ENCODE peak calls at places on chromosomes 7 and 10, in seven cellular contexts. One of them, this sample, is unnamed.

GRCh38 chr10:67107670-67108069 is 181.8 kb downstream of the LRRTM3 start:
- DNase-seq in astrocyte: no peak
- DNase-seq in endodermal cell: peak; percentile 45
- DNase-seq in lower lobe of right lung: no peak
- DNase-seq in small intestine: no peak
- DNase-seq in tibial artery: no peak
- DNase-seq in A549: no peak
- DNase-seq in this sample: no peak

GRCh38 chr7:93232673-93233018 is 480 bp downstream of the VPS50 start:
- DNase-seq in endodermal cell: no peak
- DNase-seq in small intestine: peak; percentile 23
- DNase-seq in lower lobe of right lung: no peak
- DNase-seq in tibial artery: no peak
- DNase-seq in A549: peak; percentile 14
- DNase-seq in astrocyte: no peak
- DNase-seq in this sample: no peak

GRCh38 chr10:60098676-60099601 is 192.6 kb upstream of the CCDC6 start:
- DNase-seq in small intestine: peak; percentile 81
- DNase-seq in tibial artery: no peak
- DNase-seq in A549: peak; percentile 31
- DNase-seq in astrocyte: no peak
- DNase-seq in lower lobe of right lung: no peak
- DNase-seq in endodermal cell: peak; percentile 51
- DNase-seq in this sample: no peak

GRCh38 chr7:123433665-123434064 is 100.7 kb downstream of the IQUB start:
- DNase-seq in A549: no peak
- DNase-seq in small intestine: no peak
- DNase-seq in astrocyte: no peak
- DNase-seq in lower lobe of right lung: no peak
- DNase-seq in tibial artery: no peak
- DNase-seq in endodermal cell: no peak
- DNase-seq in this sample: no peak

GRCh38 chr7:128879939-128880746 is 17.5 kb downstream of the ATP6V1F start:
- DNase-seq in tibial artery: peak; percentile 76
- DNase-seq in small intestine: peak; percentile 74
- DNase-seq in astrocyte: peak; percentile 37
- DNase-seq in A549: peak; percentile 96
- DNase-seq in lower lobe of right lung: peak; percentile 67
- DNase-seq in endodermal cell: peak; percentile 94
- DNase-seq in this sample: peak; percentile 52

GRCh38 chr7:37732253-37732652 is 48.7 kb downstream of the GPR141 start:
- DNase-seq in small intestine: peak; percentile 2
- DNase-seq in lower lobe of right lung: no peak
- DNase-seq in tibial artery: peak; percentile 81
- DNase-seq in endodermal cell: peak; percentile 89
- DNase-seq in astrocyte: no peak
- DNase-seq in A549: no peak
- DNase-seq in this sample: peak; percentile 58

GRCh38 chr10:86649471-86650150 is 4.7 kb upstream of the OPN4 start:
- DNase-seq in astrocyte: no peak
- DNase-seq in tibial artery: peak; percentile 62
- DNase-seq in endodermal cell: peak; percentile 39
- DNase-seq in lower lobe of right lung: no peak
- DNase-seq in small intestine: no peak
- DNase-seq in A549: no peak
- DNase-seq in this sample: peak; percentile 42

GRCh38 chr10:102620615-102621417 is 23.5 kb upstream of the TRIM8 start:
- DNase-seq in astrocyte: no peak
- DNase-seq in lower lobe of right lung: peak; percentile 39
- DNase-seq in endodermal cell: peak; percentile 50
- DNase-seq in small intestine: no peak
- DNase-seq in tibial artery: no peak
- DNase-seq in A549: no peak
- DNase-seq in this sample: peak; percentile 85

GRCh38 chr10:126945351-126946035 is 40.3 kb downstream of the DOCK1 start:
- DNase-seq in endodermal cell: no peak
- DNase-seq in astrocyte: no peak
- DNase-seq in small intestine: no peak
- DNase-seq in A549: no peak
- DNase-seq in tibial artery: no peak
- DNase-seq in lower lobe of right lung: no peak
- DNase-seq in this sample: no peak

GRCh38 chr10:19195698-19196097 is 147.1 kb downstream of the MALRD1 start:
- DNase-seq in tibial artery: no peak
- DNase-seq in endodermal cell: no peak
- DNase-seq in small intestine: no peak
- DNase-seq in lower lobe of right lung: no peak
- DNase-seq in A549: no peak
- DNase-seq in astrocyte: no peak
- DNase-seq in this sample: no peak

GRCh38 chr10:44310762-44311562 is 73.9 kb downstream of the CXCL12 start:
- DNase-seq in A549: peak; percentile 35
- DNase-seq in astrocyte: peak; percentile 68
- DNase-seq in lower lobe of right lung: peak; percentile 88
- DNase-seq in small intestine: peak; percentile 63
- DNase-seq in tibial artery: peak; percentile 92
- DNase-seq in endodermal cell: peak; percentile 97
- DNase-seq in this sample: peak; percentile 96

GRCh38 chr10:63986536-63986935 is 465.3 kb downstream of the REEP3 start:
- DNase-seq in small intestine: no peak
- DNase-seq in astrocyte: no peak
- DNase-seq in tibial artery: no peak
- DNase-seq in lower lobe of right lung: no peak
- DNase-seq in endodermal cell: no peak
- DNase-seq in A549: no peak
- DNase-seq in this sample: no peak

GRCh38 chr10:4240641-4241197 is 455.7 kb upstream of the KLF6 start:
- DNase-seq in endodermal cell: no peak
- DNase-seq in tibial artery: no peak
- DNase-seq in A549: no peak
- DNase-seq in small intestine: no peak
- DNase-seq in lower lobe of right lung: no peak
- DNase-seq in astrocyte: peak; percentile 92
- DNase-seq in this sample: no peak

GRCh38 chr7:37952240-37952639 is 31.8 kb downstream of the EPDR1 start:
- DNase-seq in tibial artery: no peak
- DNase-seq in small intestine: no peak
- DNase-seq in A549: no peak
- DNase-seq in lower lobe of right lung: no peak
- DNase-seq in astrocyte: no peak
- DNase-seq in endodermal cell: no peak
- DNase-seq in this sample: no peak

GRCh38 chr10:42937649-42938180 is 139.2 kb upstream of the RET start:
- DNase-seq in small intestine: peak; percentile 5
- DNase-seq in tibial artery: no peak
- DNase-seq in endodermal cell: no peak
- DNase-seq in astrocyte: no peak
- DNase-seq in A549: no peak
- DNase-seq in lower lobe of right lung: no peak
- DNase-seq in this sample: no peak

GRCh38 chr7:131166066-131166465 is 161.6 kb upstream of the MKLN1 start:
- DNase-seq in endodermal cell: no peak
- DNase-seq in small intestine: no peak
- DNase-seq in astrocyte: peak; percentile 87
- DNase-seq in A549: no peak
- DNase-seq in lower lobe of right lung: no peak
- DNase-seq in tibial artery: no peak
- DNase-seq in this sample: no peak

GRCh38 chr10:24027107-24027506 is 181.8 kb upstream of the KIAA1217 start:
- DNase-seq in small intestine: no peak
- DNase-seq in astrocyte: no peak
- DNase-seq in A549: no peak
- DNase-seq in lower lobe of right lung: no peak
- DNase-seq in endodermal cell: no peak
- DNase-seq in tibial artery: no peak
- DNase-seq in this sample: no peak

DNA sequence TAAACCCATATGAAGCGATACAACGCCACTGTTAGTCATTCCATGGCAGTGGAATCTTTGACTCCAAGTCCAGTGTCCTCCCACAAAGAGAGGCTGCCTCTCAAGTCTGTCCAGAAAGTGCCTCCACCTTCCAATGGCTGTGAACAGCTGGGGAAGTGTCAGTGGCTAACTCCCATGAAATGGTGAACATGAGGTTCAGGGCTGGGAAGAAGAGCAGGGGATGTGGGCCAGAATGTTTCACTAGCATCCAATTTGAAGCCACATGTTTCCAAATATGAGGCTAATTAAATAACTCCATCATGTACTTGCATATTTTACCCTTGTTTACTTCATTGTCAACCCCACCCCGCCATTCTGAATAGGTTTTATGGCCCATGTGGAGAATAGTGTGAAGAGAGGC is 53.1 kb upstream of the CHST15 start:
- DNase-seq in small intestine: no peak
- DNase-seq in astrocyte: no peak
- DNase-seq in A549: no peak
- DNase-seq in tibial artery: no peak
- DNase-seq in lower lobe of right lung: no peak
- DNase-seq in endodermal cell: no peak
- DNase-seq in this sample: no peak
- H3K4me1 ChIP-seq in small intestine: no peaks in the 10 kb centered on the region
- H3K4me1 ChIP-seq in astrocyte: peaks cover under 1% of the 10 kb centered on the region
- H3K4me1 ChIP-seq in A549: peaks cover 1% of the 10 kb centered on the region
- H3K4me1 ChIP-seq in tibial artery: peaks cover 9% of the 10 kb centered on the region
- H3K4me1 ChIP-seq in lower lobe of right lung: peaks cover 20% of the 10 kb centered on the region
- H3K4me1 ChIP-seq in endodermal cell: peaks cover 7% of the 10 kb centered on the region
- H3K4me1 ChIP-seq in this sample: peaks cover 3% of the 10 kb centered on the region

GRCh38 chr7:35758421-35758820 is 42.4 kb upstream of the SEPTIN7 start:
- DNase-seq in lower lobe of right lung: no peak
- DNase-seq in astrocyte: no peak
- DNase-seq in endodermal cell: peak; percentile 77
- DNase-seq in tibial artery: no peak
- DNase-seq in A549: peak; percentile 16
- DNase-seq in small intestine: peak; percentile 43
- DNase-seq in this sample: no peak

GRCh38 chr7:35761882-35762720 is 38.8 kb upstream of the SEPTIN7 start:
- DNase-seq in tibial artery: no peak
- DNase-seq in lower lobe of right lung: no peak
- DNase-seq in astrocyte: no peak
- DNase-seq in endodermal cell: no peak
- DNase-seq in A549: no peak
- DNase-seq in small intestine: no peak
- DNase-seq in this sample: no peak

GRCh38 chr7:35760082-35760770 is 40.6 kb upstream of the SEPTIN7 start:
- DNase-seq in small intestine: no peak
- DNase-seq in lower lobe of right lung: no peak
- DNase-seq in A549: no peak
- DNase-seq in tibial artery: no peak
- DNase-seq in endodermal cell: no peak
- DNase-seq in astrocyte: no peak
- DNase-seq in this sample: no peak

GRCh38 chr7:35757574-35757973 is 43.3 kb upstream of the SEPTIN7 start:
- DNase-seq in lower lobe of right lung: no peak
- DNase-seq in A549: no peak
- DNase-seq in small intestine: no peak
- DNase-seq in endodermal cell: no peak
- DNase-seq in tibial artery: no peak
- DNase-seq in astrocyte: no peak
- DNase-seq in this sample: no peak

GRCh38 chr7:35762781-35763180 is 38.1 kb upstream of the SEPTIN7 start:
- DNase-seq in small intestine: no peak
- DNase-seq in lower lobe of right lung: no peak
- DNase-seq in A549: no peak
- DNase-seq in tibial artery: no peak
- DNase-seq in astrocyte: no peak
- DNase-seq in endodermal cell: no peak
- DNase-seq in this sample: no peak
- H3K4me1 ChIP-seq in small intestine: no peaks in the 10 kb centered on the region
- H3K4me1 ChIP-seq in lower lobe of right lung: peaks cover 20% of the 10 kb centered on the region
- H3K4me1 ChIP-seq in A549: no peaks in the 10 kb centered on the region
- H3K4me1 ChIP-seq in tibial artery: peaks cover 49% of the 10 kb centered on the region
- H3K4me1 ChIP-seq in astrocyte: no peaks in the 10 kb centered on the region
- H3K4me1 ChIP-seq in endodermal cell: peaks cover 13% of the 10 kb centered on the region
- H3K4me1 ChIP-seq in this sample: no peaks in the 10 kb centered on the region

GRCh38 chr10:131759347-131759746 is 141.5 kb upstream of the PPP2R2D start:
- DNase-seq in A549: no peak
- DNase-seq in small intestine: no peak
- DNase-seq in astrocyte: no peak
- DNase-seq in lower lobe of right lung: no peak
- DNase-seq in tibial artery: peak; percentile 50
- DNase-seq in endodermal cell: no peak
- DNase-seq in this sample: no peak

GRCh38 chr10:131760416-131761166 is 140.2 kb upstream of the PPP2R2D start:
- DNase-seq in astrocyte: no peak
- DNase-seq in tibial artery: no peak
- DNase-seq in lower lobe of right lung: no peak
- DNase-seq in small intestine: no peak
- DNase-seq in A549: no peak
- DNase-seq in endodermal cell: peak; percentile 76
- DNase-seq in this sample: no peak

GRCh38 chr10:131757285-131758058 is 143.3 kb upstream of the PPP2R2D start:
- DNase-seq in small intestine: no peak
- DNase-seq in astrocyte: no peak
- DNase-seq in endodermal cell: no peak
- DNase-seq in A549: no peak
- DNase-seq in tibial artery: peak; percentile 32
- DNase-seq in lower lobe of right lung: no peak
- DNase-seq in this sample: no peak

GRCh38 chr10:131758942-131759315 is 141.9 kb upstream of the PPP2R2D start:
- DNase-seq in tibial artery: no peak
- DNase-seq in small intestine: no peak
- DNase-seq in A549: no peak
- DNase-seq in astrocyte: no peak
- DNase-seq in endodermal cell: no peak
- DNase-seq in lower lobe of right lung: no peak
- DNase-seq in this sample: no peak

GRCh38 chr10:131758062-131758941 is 142.5 kb upstream of the PPP2R2D start:
- DNase-seq in small intestine: no peak
- DNase-seq in tibial artery: no peak
- DNase-seq in astrocyte: no peak
- DNase-seq in lower lobe of right lung: no peak
- DNase-seq in endodermal cell: no peak
- DNase-seq in A549: no peak
- DNase-seq in this sample: no peak
- H3K4me1 ChIP-seq in small intestine: no peaks in the 10 kb centered on the region
- H3K4me1 ChIP-seq in tibial artery: no peaks in the 10 kb centered on the region
- H3K4me1 ChIP-seq in astrocyte: no peaks in the 10 kb centered on the region
- H3K4me1 ChIP-seq in lower lobe of right lung: no peaks in the 10 kb centered on the region
- H3K4me1 ChIP-seq in endodermal cell: peaks cover 10% of the 10 kb centered on the region
- H3K4me1 ChIP-seq in A549: peaks cover 26% of the 10 kb centered on the region
- H3K4me1 ChIP-seq in this sample: no peaks in the 10 kb centered on the region

DNA sequence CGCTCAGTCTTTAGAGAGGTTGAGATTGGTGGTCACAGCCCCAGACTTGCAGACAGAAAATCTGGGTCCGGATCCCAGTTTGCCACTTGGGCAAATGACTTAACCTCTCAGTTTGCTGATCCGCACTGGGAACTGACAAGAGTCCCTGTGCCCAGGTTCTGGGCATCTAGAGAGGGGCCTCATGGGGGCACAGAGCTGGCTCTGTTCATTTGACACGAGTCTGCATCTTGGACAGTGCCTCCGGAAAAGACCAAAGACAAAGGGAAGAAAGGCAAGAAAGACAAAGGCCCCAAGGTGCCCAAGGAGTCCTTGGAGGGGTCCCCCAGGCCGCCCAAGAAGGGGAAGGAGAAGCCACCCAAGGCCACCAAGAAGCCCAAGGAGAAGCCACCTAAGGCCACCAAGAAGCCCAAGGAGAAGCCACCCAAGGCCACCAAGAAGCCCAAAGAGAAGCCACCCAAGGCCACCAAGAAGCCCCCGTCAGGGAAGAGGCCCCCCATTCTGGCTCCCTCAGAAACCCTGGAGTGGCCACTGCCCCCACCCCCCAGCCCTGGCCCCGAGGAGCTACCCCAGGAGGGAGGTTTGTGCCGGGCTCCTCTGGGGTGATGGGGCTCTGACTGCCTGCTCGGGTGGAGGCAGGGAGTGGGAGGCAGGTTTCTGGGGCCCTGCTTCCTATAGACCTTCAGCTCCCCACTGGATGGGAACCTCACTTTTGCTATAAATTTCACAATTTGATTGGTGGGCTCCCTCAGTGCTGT is 2.3 kb downstream of the AEBP1 start:
- DNase-seq in lower lobe of right lung: no peak
- DNase-seq in A549: no peak
- DNase-seq in tibial artery: no peak
- DNase-seq in small intestine: no peak
- DNase-seq in astrocyte: no peak
- DNase-seq in endodermal cell: no peak
- DNase-seq in this sample: no peak
- H3K4me1 ChIP-seq in lower lobe of right lung: peaks cover 4% of the 10 kb centered on the region
- H3K4me1 ChIP-seq in A549: peaks cover 8% of the 10 kb centered on the region
- H3K4me1 ChIP-seq in tibial artery: peaks cover 99% of the 10 kb centered on the region
- H3K4me1 ChIP-seq in small intestine: no peaks in the 10 kb centered on the region
- H3K4me1 ChIP-seq in astrocyte: peaks cover 16% of the 10 kb centered on the region
- H3K4me1 ChIP-seq in endodermal cell: no peaks in the 10 kb centered on the region
- H3K4me1 ChIP-seq in this sample: no peaks in the 10 kb centered on the region